ENCODE peak calls at places on chromosome 21, in eight cellular contexts. S, R, B, T, H, G, X and P are unnamed samples.
A peak's percentile ranks its signal among the peaks of the same experiment; 100 is the strongest.

GRCh38 chr21:43341349-43342163 is 85.4 kb downstream of the SIK1 start:
- DNase-seq in S (no peak), R (no peak), B (peak; percentile 37), T (no peak), H (no peak), G (no peak), X (no peak), P (peak; percentile 62)

GRCh38 chr21:35521852-35522505 is 472.9 kb upstream of the RUNX1 start:
- DNase-seq in S (no peak), R (no peak), B (no peak), T (no peak), H (no peak), G (no peak), X (no peak), P (no peak)

GRCh38 chr21:35023396-35024070 is 25.6 kb downstream of the RUNX1 start:
- DNase-seq in S (no peak), R (no peak), B (no peak), T (no peak), H (no peak), G (no peak), X (no peak), P (no peak)

GRCh38 chr21:41229527-41230248 is 61.7 kb downstream of the BACE2 start:
- DNase-seq in S (no peak), R (no peak), B (no peak), T (no peak), H (no peak), G (no peak), X (no peak), P (no peak)

GRCh38 chr21:34704119-34704518 is 35.3 kb downstream of the CLIC6 start:
- DNase-seq in S (no peak), R (no peak), B (peak; percentile 58), T (no peak), H (no peak), G (no peak), X (no peak), P (no peak)

GRCh38 chr21:33396966-33397365 is 6.2 kb upstream of the IFNGR2 start:
- DNase-seq in S (no peak), R (no peak), B (peak; percentile 81), T (no peak), H (no peak), G (no peak), X (no peak), P (peak; percentile 85)

GRCh38 chr21:45471229-45472052 is 66.5 kb downstream of the COL18A1 start:
- DNase-seq in S (peak; percentile 48), R (no peak), B (peak; percentile 95), T (no peak), H (no peak), G (peak; percentile 74), X (no peak), P (peak; percentile 58)

GRCh38 chr21:33011462-33011861 is 14.3 kb upstream of the OLIG2 start:
- DNase-seq in S (peak; percentile 53), R (no peak), B (peak; percentile 55), T (no peak), H (no peak), G (peak; percentile 16), X (no peak), P (peak; percentile 25)

GRCh38 chr21:28283652-28284490 is 708.8 kb downstream of the LTN1 start:
- DNase-seq in S (peak; percentile 14), R (no peak), B (peak; percentile 94), T (no peak), H (no peak), G (peak; percentile 75), X (no peak), P (peak; percentile 96)

GRCh38 chr21:21163904-21164303 is 165.7 kb downstream of the NCAM2 start:
- DNase-seq in S (peak; percentile 42), R (peak; percentile 31), B (peak; percentile 51), T (no peak), H (peak; percentile 60), G (peak; percentile 52), X (no peak), P (peak; percentile 52)

GRCh38 chr21:42063206-42063577 is 7.9 kb upstream of the UMODL1 start:
- DNase-seq in S (no peak), R (no peak), B (no peak), T (no peak), H (peak; percentile 70), G (no peak), X (no peak), P (no peak)

GRCh38 chr21:37587635-37588177 is 221.1 kb downstream of the DYRK1A start:
- DNase-seq in S (no peak), R (no peak), B (no peak), T (no peak), H (no peak), G (no peak), X (no peak), P (no peak)

GRCh38 chr21:29496337-29496736 is 197.6 kb downstream of the BACH1 start:
- DNase-seq in S (no peak), R (no peak), B (no peak), T (no peak), H (no peak), G (no peak), X (no peak), P (no peak)

GRCh38 chr21:46122758-46123683 is 25.1 kb downstream of the COL6A2 start:
- DNase-seq in S (no peak), R (peak; percentile 18), B (no peak), T (no peak), H (no peak), G (no peak), X (no peak), P (no peak)

GRCh38 chr21:35628331-35628730 is 432.0 kb downstream of the SETD4 start:
- DNase-seq in S (no peak), R (no peak), B (no peak), T (no peak), H (no peak), G (no peak), X (no peak), P (no peak)

GRCh38 chr21:42578034-42578433 is 64.4 kb downstream of the SLC37A1 start:
- DNase-seq in S (no peak), R (peak; percentile 11), B (no peak), T (no peak), H (no peak), G (no peak), X (no peak), P (no peak)

GRCh38 chr21:26717146-26717739 is 128.0 kb downstream of the ADAMTS1 start:
- DNase-seq in S (peak; percentile 9), R (no peak), B (no peak), T (no peak), H (no peak), G (no peak), X (no peak), P (no peak)

GRCh38 chr21:31397515-31397926 is 53.5 kb upstream of the TIAM1 start:
- DNase-seq in S (no peak), R (no peak), B (no peak), T (no peak), H (peak; percentile 58), G (no peak), X (no peak), P (no peak)

GRCh38 chr21:43874085-43874785 is 9.2 kb downstream of the AGPAT3 start:
- DNase-seq in S (no peak), R (no peak), B (no peak), T (no peak), H (no peak), G (no peak), X (no peak), P (no peak)

GRCh38 chr21:45542667-45543370 is 579 bp upstream of the SLC19A1 start:
- DNase-seq in S (no peak), R (peak; percentile 37), B (no peak), T (no peak), H (no peak), G (no peak), X (no peak), P (no peak)

GRCh38 chr21:24023402-24023801 is 1583.9 kb downstream of the MRPL39 start:
- DNase-seq in S (no peak), R (no peak), B (no peak), T (no peak), H (peak; percentile 39), G (no peak), X (no peak), P (no peak)